ENCODE peak calls at places on chromosomes 6 and 20, in eight cellular contexts. E, I, X, M, Y, G, F and P are unnamed samples.

GRCh38 chr6:161400650-161401049 is 126.8 kb upstream of the AGPAT4 start:
- DNase-seq in E (no peak), I (no peak), X (no peak), M (no peak), Y (no peak), G (no peak), F (no peak), P (no peak)

GRCh38 chr6:20217900-20218299 is 5.6 kb upstream of the MBOAT1 start:
- DNase-seq in E (no peak), I (no peak), X (no peak), M (no peak), Y (no peak), G (no peak), F (peak), P (no peak)

GRCh38 chr20:45036044-45036755 is 64.7 kb downstream of the KCNS1 start:
- DNase-seq in E (no peak), I (no peak), X (peak), M (peak), Y (no peak), G (no peak), F (no peak), P (no peak)

GRCh38 chr6:12570461-12571030 is 146.0 kb upstream of the PHACTR1 start:
- DNase-seq in E (no peak), I (no peak), X (no peak), M (peak), Y (no peak), G (no peak), F (no peak), P (peak)

GRCh38 chr6:44034931-44035345 is 92.3 kb downstream of the MRPL14 start:
- DNase-seq in E (no peak), I (no peak), X (no peak), M (no peak), Y (no peak), G (no peak), F (no peak), P (no peak)

GRCh38 chr6:166582258-166582657 is 4.2 kb downstream of the RAMACL start:
- DNase-seq in E (no peak), I (no peak), X (no peak), M (no peak), Y (no peak), G (no peak), F (no peak), P (no peak)

GRCh38 chr6:22236626-22237414 is 60.0 kb downstream of the PRL start:
- DNase-seq in E (no peak), I (no peak), X (no peak), M (peak), Y (no peak), G (no peak), F (peak), P (no peak)

GRCh38 chr6:129638055-129639019 is 71.6 kb downstream of the ARHGAP18 start:
- DNase-seq in E (no peak), I (no peak), X (no peak), M (peak), Y (no peak), G (no peak), F (no peak), P (no peak)

GRCh38 chr6:44052419-44053011 is 74.7 kb downstream of the MRPL14 start:
- DNase-seq in E (no peak), I (no peak), X (no peak), M (peak), Y (no peak), G (no peak), F (peak), P (no peak)

GRCh38 chr6:20564269-20564668 is 30.0 kb downstream of the CDKAL1 start:
- DNase-seq in E (no peak), I (no peak), X (peak), M (peak), Y (no peak), G (no peak), F (no peak), P (peak)

GRCh38 chr6:138231399-138231886 is 13.2 kb upstream of the PBOV1 start:
- DNase-seq in E (no peak), I (no peak), X (no peak), M (no peak), Y (no peak), G (no peak), F (no peak), P (no peak)

GRCh38 chr20:15031546-15032351 is 694.3 kb upstream of the FLRT3 start:
- DNase-seq in E (no peak), I (no peak), X (no peak), M (no peak), Y (no peak), G (no peak), F (no peak), P (no peak)

GRCh38 chr6:110328231-110328630 is 29.9 kb downstream of the METTL24 start:
- DNase-seq in E (no peak), I (no peak), X (no peak), M (peak), Y (no peak), G (no peak), F (no peak), P (no peak)

GRCh38 chr20:18692453-18692852 is 104.6 kb downstream of the DTD1 start:
- DNase-seq in E (no peak), I (no peak), X (no peak), M (peak), Y (no peak), G (no peak), F (no peak), P (no peak)

GRCh38 chr20:60136640-60137411 is 178.6 kb downstream of the CDH26 start:
- DNase-seq in E (no peak), I (no peak), X (no peak), M (no peak), Y (no peak), G (no peak), F (no peak), P (no peak)

GRCh38 chr6:44651604-44652003 is 264.1 kb downstream of the CDC5L start:
- DNase-seq in E (no peak), I (no peak), X (no peak), M (peak), Y (no peak), G (no peak), F (no peak), P (no peak)

GRCh38 chr6:101478891-101479290 is 85.4 kb downstream of the GRIK2 start:
- DNase-seq in E (no peak), I (no peak), X (no peak), M (no peak), Y (no peak), G (no peak), F (no peak), P (no peak)

GRCh38 chr6:79005024-79005423 is 73.0 kb downstream of the PHIP start:
- DNase-seq in E (no peak), I (no peak), X (no peak), M (peak), Y (no peak), G (no peak), F (no peak), P (no peak)

GRCh38 chr20:57007171-57007540 is 259.3 kb downstream of the BMP7 start:
- DNase-seq in E (no peak), I (no peak), X (no peak), M (no peak), Y (no peak), G (no peak), F (no peak), P (no peak)

GRCh38 chr20:37218976-37219375 is 39.6 kb upstream of the MROH8 start:
- DNase-seq in E (no peak), I (no peak), X (no peak), M (no peak), Y (no peak), G (no peak), F (no peak), P (no peak)

GRCh38 chr6:124203106-124203811 is 399.6 kb downstream of the NKAIN2 start:
- DNase-seq in E (no peak), I (peak), X (no peak), M (peak), Y (no peak), G (no peak), F (no peak), P (no peak)

GRCh38 chr20:52279667-52280180 is 88.1 kb upstream of the ZFP64 start:
- DNase-seq in E (no peak), I (no peak), X (no peak), M (peak), Y (no peak), G (no peak), F (no peak), P (no peak)

GRCh38 chr6:46062312-46062711 is 46.7 kb upstream of the CLIC5 start:
- DNase-seq in E (no peak), I (no peak), X (no peak), M (peak), Y (no peak), G (no peak), F (no peak), P (no peak)

GRCh38 chr6:121663292-121663691 is 227.8 kb downstream of the GJA1 start:
- DNase-seq in E (no peak), I (no peak), X (no peak), M (no peak), Y (no peak), G (no peak), F (no peak), P (no peak)

GRCh38 chr20:52179331-52180166 is 12.0 kb downstream of the ZFP64 start:
- DNase-seq in E (no peak), I (no peak), X (no peak), M (no peak), Y (no peak), G (no peak), F (no peak), P (no peak)

GRCh38 chr6:21109421-21110178 is 484.0 kb upstream of the SOX4 start:
- DNase-seq in E (no peak), I (no peak), X (peak), M (peak), Y (no peak), G (no peak), F (no peak), P (no peak)

GRCh38 chr6:124393536-124393935 is 568.7 kb upstream of the RNF217 start:
- DNase-seq in E (no peak), I (no peak), X (no peak), M (peak), Y (no peak), G (no peak), F (no peak), P (no peak)

GRCh38 chr20:55415567-55416142 is 589.7 kb downstream of the CBLN4 start:
- DNase-seq in E (no peak), I (no peak), X (no peak), M (no peak), Y (no peak), G (no peak), F (no peak), P (peak)

GRCh38 chr20:63530788-63531160 is 6.4 kb downstream of the PTK6 start:
- DNase-seq in E (no peak), I (no peak), X (no peak), M (no peak), Y (no peak), G (no peak), F (no peak), P (no peak)

GRCh38 chr20:51506527-51507356 is 35.8 kb downstream of the NFATC2 start:
- DNase-seq in E (no peak), I (no peak), X (no peak), M (peak), Y (no peak), G (no peak), F (no peak), P (no peak)

GRCh38 chr20:45088247-45088646 is 12.7 kb downstream of the KCNS1 start:
- DNase-seq in E (no peak), I (no peak), X (no peak), M (peak), Y (no peak), G (no peak), F (no peak), P (no peak)

GRCh38 chr6:129501401-129502051 is 208.5 kb downstream of the ARHGAP18 start:
- DNase-seq in E (no peak), I (no peak), X (peak), M (peak), Y (no peak), G (no peak), F (peak), P (peak)

GRCh38 chr20:51404297-51405060 is 138.0 kb downstream of the NFATC2 start:
- DNase-seq in E (no peak), I (no peak), X (no peak), M (peak), Y (peak), G (no peak), F (no peak), P (no peak)

GRCh38 chr6:3887150-3887700 is 38.1 kb downstream of the FAM50B start:
- DNase-seq in E (no peak), I (no peak), X (no peak), M (peak), Y (no peak), G (no peak), F (peak), P (no peak)

GRCh38 chr6:98986216-98986615 is 38.5 kb upstream of the FBXL4 start:
- DNase-seq in E (no peak), I (no peak), X (no peak), M (no peak), Y (no peak), G (no peak), F (no peak), P (no peak)

GRCh38 chr6:53829698-53830221 is 35.0 kb downstream of the LRRC1 start:
- DNase-seq in E (no peak), I (no peak), X (no peak), M (no peak), Y (no peak), G (no peak), F (no peak), P (no peak)

GRCh38 chr20:61773081-61773631 is 292.5 kb downstream of the TAF4 start:
- DNase-seq in E (no peak), I (no peak), X (no peak), M (no peak), Y (no peak), G (no peak), F (no peak), P (no peak)